ENCODE peak calls at places on chromosomes 3 and 15, in ten cellular contexts. Q is tibial nerve; L is renal cortical epithelial cell; S is NCI-H226; K is AG04450; W is OCI-LY7; G is GM12865; R is NCI-H1092 treated with DMSO at 0.1 percent for 48 hours; X is naive thymus-derived CD8-positive, alpha-beta T cell; O is fibroblast of mammary gland. E is an unnamed sample.

GRCh38 chr3:123713211-123713610 is 128.4 kb upstream of the HACD2 start:
- DNase-seq in Q (no peak), L (no peak), O (no peak), S (no peak), W (no peak), X (no peak), G (no peak), R (no peak), K (no peak), E (peak)

GRCh38 chr3:102092617-102093466 is 243.5 kb downstream of the NFKBIZ start:
- DNase-seq in Q (no peak), W (no peak), S (peak), L (peak), X (peak), R (no peak), K (no peak), G (no peak), O (peak), E (no peak)

GRCh38 chr15:36507458-36507857 is 72.0 kb upstream of the CDIN1 start:
- DNase-seq in G (no peak), R (no peak), W (no peak), K (no peak), O (no peak), X (no peak), L (no peak), Q (no peak), S (no peak), E (no peak)

GRCh38 chr3:127078626-127079025 is 95.7 kb downstream of the PLXNA1 start:
- DNase-seq in X (no peak), S (no peak), G (no peak), L (no peak), W (no peak), K (no peak), O (no peak), Q (no peak), R (no peak), E (no peak)

GRCh38 chr15:70508561-70509281 is 254.6 kb downstream of the UACA start:
- DNase-seq in G (peak), R (no peak), O (peak), S (peak), K (peak), X (no peak), W (no peak), L (peak), Q (no peak), E (no peak)

GRCh38 chr15:41827290-41827879 is 507 bp upstream of the JMJD7 start:
- DNase-seq in Q (no peak), W (peak), S (no peak), R (no peak), X (no peak), K (no peak), O (no peak), G (peak), L (no peak), E (no peak)

GRCh38 chr3:170044795-170045244 is 7.0 kb downstream of the GPR160 start:
- DNase-seq in Q (no peak), O (no peak), S (no peak), G (peak), K (no peak), X (no peak), W (peak), R (no peak), L (no peak), E (no peak)

GRCh38 chr3:17985658-17986392 is 243.4 kb upstream of the TBC1D5 start:
- DNase-seq in L (no peak), X (no peak), W (no peak), Q (no peak), K (no peak), G (no peak), S (no peak), R (no peak), O (no peak), E (no peak)

GRCh38 chr3:73270839-73271483 is 209.5 kb downstream of the EBLN2 start:
- DNase-seq in X (no peak), G (no peak), R (peak), O (peak), W (no peak), K (no peak), Q (no peak), L (no peak), S (no peak), E (no peak)

GRCh38 chr3:24830230-24831152 is 335.8 kb upstream of the THRB start:
- DNase-seq in R (peak), K (no peak), L (no peak), S (no peak), W (no peak), G (no peak), X (no peak), O (no peak), Q (no peak), E (no peak)

GRCh38 chr3:53773586-53774368 is 72.4 kb downstream of the CHDH start:
- DNase-seq in R (no peak), G (peak), L (peak), K (peak), O (peak), W (no peak), Q (peak), X (no peak), S (peak), E (peak)

GRCh38 chr3:43997788-43998373 is 243.8 kb upstream of the TOPAZ1 start:
- DNase-seq in X (no peak), O (peak), S (no peak), R (no peak), W (peak), G (peak), L (no peak), Q (no peak), K (no peak), E (no peak)

GRCh38 chr15:82103500-82103899 is 57.7 kb upstream of the MEX3B start:
- DNase-seq in K (no peak), W (no peak), X (no peak), S (no peak), L (no peak), Q (no peak), O (no peak), G (no peak), R (no peak), E (no peak)

GRCh38 chr3:196810963-196811581 is 56.6 kb upstream of the SENP5 start:
- DNase-seq in S (no peak), W (no peak), X (no peak), L (no peak), R (no peak), K (no peak), O (no peak), G (no peak), Q (no peak), E (no peak)

GRCh38 chr15:58065445-58066041 is at the start of gene ALDH1A2:
- DNase-seq in O (no peak), Q (no peak), K (no peak), L (no peak), R (no peak), S (peak), X (no peak), W (no peak), G (no peak), E (no peak)

GRCh38 chr3:182115328-182116045 is 403.8 kb downstream of the SOX2 start:
- DNase-seq in S (no peak), G (no peak), X (no peak), R (no peak), L (no peak), K (no peak), Q (no peak), W (no peak), O (no peak), E (no peak)

GRCh38 chr15:79431636-79432344 is at the start of gene MINAR1:
- DNase-seq in W (no peak), G (no peak), R (no peak), S (no peak), X (no peak), O (peak), L (no peak), Q (no peak), K (no peak), E (no peak)